ENCODE peak calls at places on chromosomes 6 and 20, in four cellular contexts. N is K562, F is HepG2, V is SK-N-SH. Q is an unnamed sample.

GRCh38 chr6:41682497-41682961 is 44.3 kb downstream of the MDFI start:
- DNase-seq in F (no peak), N (no peak), V (no peak), Q (no peak)

GRCh38 chr6:129440691-129441090 is 269.3 kb downstream of the ARHGAP18 start:
- DNase-seq in F (no peak), V (no peak), N (no peak), Q (no peak)

GRCh38 chr20:63536997-63537524 is at the start of gene PTK6:
- DNase-seq in F (no peak), N (peak; percentile 50), V (no peak), Q (no peak)

GRCh38 chr6:129212081-129212480 is 329.1 kb downstream of the LAMA2 start:
- DNase-seq in N (no peak), F (no peak), V (no peak), Q (no peak)

GRCh38 chr20:44832724-44833123 is 22.4 kb upstream of the RIMS4 start:
- DNase-seq in F (no peak), N (no peak), V (no peak), Q (no peak)

GRCh38 chr20:47230811-47231256 is 125.7 kb downstream of the ZMYND8 start:
- DNase-seq in N (no peak), V (no peak), F (no peak), Q (no peak)

GRCh38 chr6:150881911-150882481 is 16.5 kb downstream of the MTHFD1L start:
- DNase-seq in N (no peak), V (peak; percentile 67), F (peak; percentile 97), Q (no peak)

GRCh38 chr6:168152306-168152963 is 73.4 kb upstream of the FRMD1 start:
- DNase-seq in N (no peak), F (no peak), V (no peak), Q (no peak)

GRCh38 chr6:161152904-161153662 is 120.8 kb downstream of the AGPAT4 start:
- DNase-seq in F (no peak), N (no peak), V (peak; percentile 67), Q (no peak)

GRCh38 chr20:12965880-12966270 is 42.9 kb upstream of the SPTLC3 start:
- DNase-seq in N (no peak), F (no peak), V (no peak), Q (no peak)

GRCh38 chr20:19850190-19850533 is 92.1 kb downstream of the RIN2 start:
- DNase-seq in N (no peak), F (no peak), V (peak; percentile 36), Q (no peak)

GRCh38 chr6:168725821-168726220 is 284.8 kb downstream of the SMOC2 start:
- DNase-seq in V (no peak), N (no peak), F (no peak), Q (no peak)

GRCh38 chr6:30819287-30819917 is 64.9 kb upstream of the DDR1 start:
- DNase-seq in F (no peak), V (no peak), N (no peak), Q (no peak)

GRCh38 chr6:157980288-157981131 is 1.2 kb upstream of the SYNJ2 start:
- DNase-seq in N (no peak), V (no peak), F (peak; percentile 38), Q (peak; percentile 36)

GRCh38 chr20:7452890-7453289 is 487.4 kb downstream of the HAO1 start:
- DNase-seq in N (no peak), V (no peak), F (no peak), Q (no peak)

GRCh38 chr6:119079288-119079809 is 885 bp upstream of the FAM184A start:
- DNase-seq in V (no peak), F (no peak), N (no peak), Q (no peak)

GRCh38 chr6:18515767-18516166 is 128.6 kb downstream of the RNF144B start:
- DNase-seq in F (no peak), V (no peak), N (no peak), Q (no peak)

GRCh38 chr6:120608826-120609225 is 725.5 kb downstream of the TBC1D32 start:
- DNase-seq in N (no peak), F (peak; percentile 8), V (no peak), Q (no peak)

GRCh38 chr20:18243802-18244201 is 44.5 kb upstream of the ZNF133 start:
- DNase-seq in F (no peak), V (no peak), N (no peak), Q (no peak)

GRCh38 chr6:57216235-57217101 is 5.6 kb downstream of the RAB23 start:
- DNase-seq in F (no peak), N (no peak), V (no peak), Q (no peak)

GRCh38 chr6:89661559-89661958 is 23.0 kb upstream of the LYRM2 start:
- DNase-seq in N (no peak), V (no peak), F (no peak), Q (no peak)

GRCh38 chr6:75431379-75431778 is 62.2 kb downstream of the FILIP1 start:
- DNase-seq in V (no peak), N (no peak), F (no peak), Q (no peak)

GRCh38 chr6:35786810-35787209 is 6.0 kb downstream of the CLPSL1 start:
- DNase-seq in N (peak; percentile 48), F (no peak), V (no peak), Q (no peak)

GRCh38 chr20:34922654-34923381 is 32.8 kb downstream of the GSS start:
- DNase-seq in F (peak; percentile 73), N (no peak), V (no peak), Q (no peak)

GRCh38 chr20:32292548-32292947 is 15.1 kb downstream of the KIF3B start:
- DNase-seq in F (no peak), N (no peak), V (no peak), Q (no peak)

GRCh38 chr6:144397141-144397540 is 112.0 kb downstream of the UTRN start:
- DNase-seq in N (no peak), V (no peak), F (no peak), Q (no peak)

GRCh38 chr6:158475344-158476302 is 84.3 kb upstream of the TMEM181 start:
- DNase-seq in V (no peak), F (no peak), N (peak; percentile 40), Q (no peak)

GRCh38 chr20:49575551-49576060 is 7.7 kb upstream of the PTGIS start:
- DNase-seq in N (no peak), F (no peak), V (no peak), Q (no peak)

GRCh38 chr20:17971571-17972013 is 2.8 kb downstream of the MGME1 start:
- DNase-seq in N (no peak), V (no peak), F (peak; percentile 80), Q (no peak)

GRCh38 chr6:15322184-15322583 is 76.3 kb downstream of the JARID2 start:
- DNase-seq in V (no peak), N (no peak), F (no peak), Q (no peak)

GRCh38 chr6:167058261-167058660 is 59.1 kb downstream of the CEP43 start:
- DNase-seq in F (no peak), N (no peak), V (no peak), Q (no peak)

GRCh38 chr20:61533231-61533631 is 281.2 kb downstream of the CDH4 start:
- DNase-seq in V (no peak), F (no peak), N (no peak), Q (no peak)

GRCh38 chr20:25470045-25470444 is 62.6 kb downstream of the GINS1 start:
- DNase-seq in N (peak; percentile 44), V (peak; percentile 62), F (peak; percentile 57), Q (peak; percentile 77)

GRCh38 chr6:91716361-91716760 is 1129.5 kb upstream of the MAP3K7 start:
- DNase-seq in F (no peak), V (no peak), N (no peak), Q (no peak)

DNA sequence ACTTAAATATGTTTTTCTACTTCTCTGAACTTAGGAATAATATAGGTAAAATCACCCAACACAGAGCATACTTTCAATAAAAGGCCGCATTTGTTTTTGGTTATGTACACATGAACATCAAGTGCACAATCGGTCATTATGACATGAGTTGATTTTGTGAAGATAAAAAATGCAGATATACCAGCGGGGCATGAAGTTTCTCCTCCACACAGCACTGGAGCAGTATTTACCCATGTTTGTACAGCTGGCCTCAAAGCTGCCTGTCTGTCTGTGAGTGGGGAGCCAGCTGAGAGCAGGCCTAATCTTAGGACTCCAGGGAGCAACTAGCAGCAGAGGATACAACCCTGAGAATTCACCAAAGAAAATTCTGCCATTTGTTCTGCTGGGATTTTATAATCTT is 206.5 kb downstream of the TPBG start:
- DNase-seq in V (peak; percentile 42), F (peak; percentile 13), N (no peak), Q (no peak)
- TF ChIP-seq FOXJ3 in V (no peak), F (no peak), N (no peak), Q (no peak)

GRCh38 chr6:138971601-138972000 is 16.5 kb downstream of the REPS1 start:
- DNase-seq in N (no peak), F (no peak), V (no peak), Q (no peak)

GRCh38 chr6:138973481-138974140 is 14.4 kb downstream of the REPS1 start:
- DNase-seq in N (no peak), F (no peak), V (no peak), Q (no peak)

GRCh38 chr6:138970159-138970558 is 17.9 kb downstream of the REPS1 start:
- DNase-seq in N (no peak), F (no peak), V (no peak), Q (no peak)

GRCh38 chr6:138972226-138972665 is 15.8 kb downstream of the REPS1 start:
- DNase-seq in V (peak; percentile 42), N (no peak), F (no peak), Q (no peak)

GRCh38 chr6:138970856-138971425 is 17.1 kb downstream of the REPS1 start:
- DNase-seq in F (no peak), N (no peak), V (no peak), Q (no peak)
- TF ChIP-seq FOXJ3 in F (no peak), N (no peak), V (no peak), Q (no peak)

DNA sequence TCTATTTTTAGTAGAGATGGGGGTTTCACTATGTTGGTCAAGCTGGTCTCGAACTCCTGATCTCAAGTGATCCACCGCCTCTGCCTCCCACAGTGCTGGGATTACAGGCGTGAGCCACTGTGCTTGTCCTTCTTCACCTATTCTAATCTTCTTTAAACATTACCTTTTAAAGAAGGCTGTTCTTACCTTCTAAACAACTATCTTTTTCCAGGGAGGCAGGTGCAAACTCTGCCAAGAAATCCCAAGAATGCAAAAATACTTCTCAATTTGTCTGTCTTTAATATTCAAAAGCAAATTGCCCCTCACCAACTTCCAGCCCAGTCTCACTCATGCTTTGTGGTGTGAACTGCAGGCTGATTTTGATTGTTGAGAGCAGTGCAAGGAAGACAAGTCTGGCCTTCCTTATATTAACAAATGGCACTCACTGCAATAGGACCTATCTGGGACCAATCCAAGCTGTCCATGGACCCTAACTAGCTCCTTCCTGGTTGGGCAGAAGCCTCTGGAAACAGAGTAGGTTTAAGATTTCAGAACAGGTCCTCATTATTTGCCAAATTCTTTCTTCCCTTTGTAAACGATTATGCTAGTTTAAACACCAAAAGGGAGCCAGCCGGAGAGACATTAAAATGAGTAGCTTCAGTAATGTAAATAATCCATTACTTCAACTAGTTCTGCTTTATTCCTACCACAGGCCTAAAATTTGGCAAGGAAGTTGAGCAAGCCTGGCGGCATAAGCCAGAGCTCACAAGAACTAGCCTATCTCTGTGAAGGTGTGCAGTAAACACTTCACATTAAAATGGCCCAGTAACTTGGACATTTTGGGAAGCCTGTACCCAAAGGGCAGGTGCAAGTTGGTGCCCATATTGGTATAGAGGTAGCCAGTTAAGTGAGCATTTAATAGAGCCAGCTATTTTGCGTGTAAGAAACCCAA is 1.6 kb downstream of the SCAND1 start:
- DNase-seq in F (peak; percentile 66), V (no peak), N (peak; percentile 22), Q (no peak)
- TF ChIP-seq FOXJ3 in F (no peak), V (no peak), N (no peak), Q (no peak)

DNA sequence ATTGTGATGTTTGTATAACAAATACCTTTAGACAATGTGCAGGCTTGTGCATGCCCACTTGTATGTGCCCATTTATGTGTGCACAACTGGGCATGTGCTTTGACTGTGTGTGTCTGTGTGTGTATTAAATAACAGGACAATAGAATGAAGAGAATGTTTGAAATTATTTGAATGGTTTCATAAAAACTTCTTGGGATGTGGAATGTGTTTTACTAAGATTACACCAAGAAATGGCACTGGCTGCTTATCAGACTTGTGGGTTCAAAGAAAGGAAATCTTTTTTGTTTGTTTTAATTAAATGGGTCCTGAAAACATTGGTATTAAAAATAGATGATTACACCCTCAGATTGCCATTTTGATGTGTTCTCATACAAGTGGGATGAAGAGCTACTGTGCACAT is 191.6 kb upstream of the CCN2 start:
- DNase-seq in N (no peak), F (no peak), V (no peak), Q (no peak)
- TF ChIP-seq FOXJ3 in N (no peak), F (no peak), V (no peak), Q (no peak)

Q was measured in WTC11.